ENCODE peak calls at places on chromosomes 1 and 21, in four cellular contexts. F is body of pancreas, Y is PC-9, R is stomach. M is an unnamed sample. For H3K4me1, the result is how much of the 10 kb centered on the place peaks cover.

GRCh38 chr1:8285103-8285502 is 32.8 kb upstream of the SLC45A1 start:
- DNase-seq in F (no peak), Y (no peak), R (peak), M (no peak)

GRCh38 chr1:2343023-2343935 is 48.1 kb downstream of the MORN1 start:
- DNase-seq in F (no peak), Y (no peak), R (no peak), M (peak)

GRCh38 chr1:87632232-87632631 is 303.6 kb downstream of the LMO4 start:
- DNase-seq in F (no peak), Y (no peak), R (no peak), M (no peak)

GRCh38 chr1:154837034-154837678 is 32.9 kb downstream of the KCNN3 start:
- DNase-seq in F (no peak), Y (no peak), R (peak), M (no peak)

GRCh38 chr1:116817582-116818064 is 63.4 kb downstream of the CD2 start:
- DNase-seq in F (peak), Y (peak), R (peak), M (peak)

GRCh38 chr1:156703741-156704140 is 1.6 kb downstream of the CRABP2 start:
- DNase-seq in F (no peak), Y (no peak), R (no peak), M (no peak)

GRCh38 chr1:96364576-96364975 is 357.0 kb upstream of the PTBP2 start:
- DNase-seq in F (no peak), Y (no peak), R (no peak), M (no peak)

GRCh38 chr1:182972821-182973220 is 19.9 kb upstream of the SHCBP1L start:
- DNase-seq in F (no peak), Y (no peak), R (no peak), M (no peak)

GRCh38 chr1:31382379-31382989 is 9.6 kb upstream of the FABP3 start:
- DNase-seq in F (no peak), Y (no peak), R (no peak), M (no peak)

GRCh38 chr1:89363638-89364536 is at the start of gene GBP6:
- DNase-seq in F (no peak), Y (no peak), R (no peak), M (no peak)

GRCh38 chr1:43786975-43787374 is 79.6 kb downstream of the ST3GAL3 start:
- DNase-seq in F (no peak), Y (no peak), R (no peak), M (no peak)

GRCh38 chr1:62271137-62271536 is 48.1 kb downstream of the KANK4 start:
- DNase-seq in F (no peak), Y (no peak), R (no peak), M (no peak)

GRCh38 chr1:111270781-111271463 is 19.7 kb upstream of the CHIA start:
- DNase-seq in F (no peak), Y (no peak), R (no peak), M (no peak)

GRCh38 chr1:33296082-33296458 is 24.8 kb downstream of the A3GALT2 start:
- DNase-seq in F (no peak), Y (no peak), R (no peak), M (no peak)

DNA sequence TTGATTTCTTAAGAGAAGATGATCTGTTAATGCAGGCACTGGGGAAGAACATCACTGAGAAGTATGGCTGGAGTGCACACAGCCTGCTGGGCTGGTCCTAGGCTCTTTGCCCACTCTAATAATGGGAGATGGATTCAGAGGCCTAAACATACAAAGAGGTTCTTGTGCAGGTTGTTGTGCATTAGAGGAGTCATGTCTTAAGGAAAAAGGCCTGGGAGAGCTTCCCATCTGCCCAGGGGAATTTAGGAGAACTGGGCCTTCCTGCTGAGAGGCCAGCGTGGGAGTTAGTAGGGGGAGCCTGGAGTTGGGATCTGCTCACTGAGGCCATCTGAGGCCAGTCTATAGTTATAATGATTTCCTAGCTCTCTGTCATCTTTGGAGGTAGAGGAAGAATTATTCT is 126.7 kb downstream of the TLR5 start:
- DNase-seq in F (no peak), Y (no peak), R (no peak), M (no peak)
- H3K4me1 ChIP-seq in F (under half), Y (under half), R (under half), M (under half)

GRCh38 chr21:46675595-46676280 is 40.3 kb downstream of the PRMT2 start:
- DNase-seq in F (no peak), Y (no peak), R (no peak), M (no peak)
- H3K27ac ChIP-seq in F (no peak), Y (no peak), R (no peak), M (no peak)

GRCh38 chr21:16418211-16418610 is 688.4 kb downstream of the USP25 start:
- DNase-seq in F (no peak), Y (no peak), R (no peak), M (no peak)
- H3K4me3 ChIP-seq in F (no peak), Y (no peak), R (no peak), M (no peak)

DNA sequence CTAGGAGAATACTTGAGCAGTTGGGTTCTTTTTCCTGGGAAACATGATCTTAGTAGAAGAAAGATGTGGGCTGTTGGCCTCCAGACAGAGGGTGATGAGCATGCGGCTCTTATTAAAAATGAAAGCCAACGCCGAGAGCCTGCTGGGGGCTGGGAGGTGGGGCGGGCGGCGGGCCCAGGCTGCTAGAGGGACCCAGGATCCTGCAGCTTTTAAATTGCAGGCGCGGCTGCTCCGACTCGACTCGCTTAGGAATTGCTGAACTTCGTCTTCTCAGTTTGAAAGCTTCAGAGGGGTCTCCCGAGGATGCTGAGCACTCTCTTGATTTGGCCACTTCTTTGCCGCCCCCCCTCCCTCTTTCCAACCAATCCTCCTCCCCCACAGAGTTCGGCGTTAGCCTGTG is 1.2 kb downstream of the AGPAT3 start:
- DNase-seq in F (peak), Y (no peak), R (no peak), M (peak)
- H3K4me1 ChIP-seq in F (under half), Y (under half), R (half or more), M (under half)

GRCh38 chr21:37452222-37452621 is 85.6 kb downstream of the DYRK1A start:
- DNase-seq in F (no peak), Y (no peak), R (no peak), M (no peak)
- H3K27ac ChIP-seq in F (no peak), Y (no peak), R (peak), M (no peak)